ENCODE peak calls at places on chromosomes 12 and 14, in eight cellular contexts. One of them, this sample, is unnamed.

GRCh38 chr14:88879016-88879415 is 54.6 kb downstream of the TTC8 start:
- DNase-seq in lower lobe of right lung: no peak
- DNase-seq in HCT116: no peak
- DNase-seq in cardiac muscle cell: no peak
- DNase-seq in stomach: no peak
- DNase-seq in mammary epithelial cell: peak
- DNase-seq in astrocyte of the spinal cord: peak
- DNase-seq in A549: peak
- DNase-seq in this sample: no peak

GRCh38 chr12:96045566-96045965 is 10.2 kb upstream of the LTA4H start:
- DNase-seq in lower lobe of right lung: peak
- DNase-seq in HCT116: no peak
- DNase-seq in cardiac muscle cell: no peak
- DNase-seq in stomach: no peak
- DNase-seq in mammary epithelial cell: no peak
- DNase-seq in astrocyte of the spinal cord: no peak
- DNase-seq in A549: no peak
- DNase-seq in this sample: peak

GRCh38 chr12:78087363-78087675 is 256.6 kb downstream of the NAV3 start:
- DNase-seq in lower lobe of right lung: no peak
- DNase-seq in HCT116: no peak
- DNase-seq in cardiac muscle cell: no peak
- DNase-seq in stomach: no peak
- DNase-seq in mammary epithelial cell: no peak
- DNase-seq in astrocyte of the spinal cord: peak
- DNase-seq in A549: no peak
- DNase-seq in this sample: no peak

GRCh38 chr12:95898081-95898480 is 39.3 kb downstream of the SNRPF start:
- DNase-seq in lower lobe of right lung: no peak
- DNase-seq in HCT116: no peak
- DNase-seq in cardiac muscle cell: no peak
- DNase-seq in stomach: no peak
- DNase-seq in mammary epithelial cell: no peak
- DNase-seq in astrocyte of the spinal cord: no peak
- DNase-seq in A549: no peak
- DNase-seq in this sample: no peak

GRCh38 chr12:62726471-62726980 is 208.4 kb downstream of the PPM1H start:
- DNase-seq in lower lobe of right lung: no peak
- DNase-seq in HCT116: no peak
- DNase-seq in cardiac muscle cell: no peak
- DNase-seq in stomach: no peak
- DNase-seq in mammary epithelial cell: no peak
- DNase-seq in astrocyte of the spinal cord: no peak
- DNase-seq in A549: no peak
- DNase-seq in this sample: no peak

GRCh38 chr14:99853206-99853605 is 60.0 kb downstream of the EML1 start:
- DNase-seq in lower lobe of right lung: no peak
- DNase-seq in HCT116: no peak
- DNase-seq in cardiac muscle cell: no peak
- DNase-seq in stomach: no peak
- DNase-seq in mammary epithelial cell: no peak
- DNase-seq in astrocyte of the spinal cord: no peak
- DNase-seq in A549: no peak
- DNase-seq in this sample: peak

GRCh38 chr12:107377596-107378385 is 284.4 kb upstream of the CRY1 start:
- DNase-seq in lower lobe of right lung: no peak
- DNase-seq in HCT116: no peak
- DNase-seq in cardiac muscle cell: no peak
- DNase-seq in stomach: no peak
- DNase-seq in mammary epithelial cell: no peak
- DNase-seq in astrocyte of the spinal cord: no peak
- DNase-seq in A549: no peak
- DNase-seq in this sample: no peak

GRCh38 chr12:54363047-54363446 is 1.2 kb downstream of the GPR84 start:
- DNase-seq in lower lobe of right lung: no peak
- DNase-seq in HCT116: no peak
- DNase-seq in cardiac muscle cell: no peak
- DNase-seq in stomach: no peak
- DNase-seq in mammary epithelial cell: no peak
- DNase-seq in astrocyte of the spinal cord: no peak
- DNase-seq in A549: no peak
- DNase-seq in this sample: no peak

GRCh38 chr12:4626543-4626942 is 22.3 kb downstream of the AKAP3 start:
- DNase-seq in lower lobe of right lung: no peak
- DNase-seq in HCT116: no peak
- DNase-seq in cardiac muscle cell: no peak
- DNase-seq in stomach: no peak
- DNase-seq in mammary epithelial cell: peak
- DNase-seq in astrocyte of the spinal cord: no peak
- DNase-seq in A549: no peak
- DNase-seq in this sample: no peak

GRCh38 chr12:69052613-69053408 is 119.8 kb upstream of the CPM start:
- DNase-seq in lower lobe of right lung: no peak
- DNase-seq in HCT116: peak
- DNase-seq in cardiac muscle cell: no peak
- DNase-seq in stomach: no peak
- DNase-seq in mammary epithelial cell: peak
- DNase-seq in astrocyte of the spinal cord: peak
- DNase-seq in A549: peak
- DNase-seq in this sample: no peak

GRCh38 chr12:109968032-109968420 is 28.1 kb downstream of the GIT2 start:
- DNase-seq in lower lobe of right lung: no peak
- DNase-seq in HCT116: no peak
- DNase-seq in cardiac muscle cell: no peak
- DNase-seq in stomach: no peak
- DNase-seq in mammary epithelial cell: no peak
- DNase-seq in astrocyte of the spinal cord: no peak
- DNase-seq in A549: no peak
- DNase-seq in this sample: no peak
- H3K4me3 ChIP-seq in lower lobe of right lung: no peak
- H3K4me3 ChIP-seq in HCT116: no peak
- H3K4me3 ChIP-seq in cardiac muscle cell: no peak
- H3K4me3 ChIP-seq in stomach: no peak
- H3K4me3 ChIP-seq in mammary epithelial cell: no peak
- H3K4me3 ChIP-seq in astrocyte of the spinal cord: no peak
- H3K4me3 ChIP-seq in A549: no peak
- H3K4me3 ChIP-seq in this sample: no peak

GRCh38 chr14:63800083-63800482 is 52.7 kb upstream of the SYNE2 start:
- DNase-seq in lower lobe of right lung: no peak
- DNase-seq in HCT116: no peak
- DNase-seq in cardiac muscle cell: no peak
- DNase-seq in stomach: no peak
- DNase-seq in mammary epithelial cell: no peak
- DNase-seq in astrocyte of the spinal cord: no peak
- DNase-seq in A549: no peak
- DNase-seq in this sample: no peak
- H3K4me3 ChIP-seq in lower lobe of right lung: peak
- H3K4me3 ChIP-seq in HCT116: no peak
- H3K4me3 ChIP-seq in cardiac muscle cell: no peak
- H3K4me3 ChIP-seq in stomach: no peak
- H3K4me3 ChIP-seq in mammary epithelial cell: peak
- H3K4me3 ChIP-seq in astrocyte of the spinal cord: no peak
- H3K4me3 ChIP-seq in A549: no peak
- H3K4me3 ChIP-seq in this sample: no peak

DNA sequence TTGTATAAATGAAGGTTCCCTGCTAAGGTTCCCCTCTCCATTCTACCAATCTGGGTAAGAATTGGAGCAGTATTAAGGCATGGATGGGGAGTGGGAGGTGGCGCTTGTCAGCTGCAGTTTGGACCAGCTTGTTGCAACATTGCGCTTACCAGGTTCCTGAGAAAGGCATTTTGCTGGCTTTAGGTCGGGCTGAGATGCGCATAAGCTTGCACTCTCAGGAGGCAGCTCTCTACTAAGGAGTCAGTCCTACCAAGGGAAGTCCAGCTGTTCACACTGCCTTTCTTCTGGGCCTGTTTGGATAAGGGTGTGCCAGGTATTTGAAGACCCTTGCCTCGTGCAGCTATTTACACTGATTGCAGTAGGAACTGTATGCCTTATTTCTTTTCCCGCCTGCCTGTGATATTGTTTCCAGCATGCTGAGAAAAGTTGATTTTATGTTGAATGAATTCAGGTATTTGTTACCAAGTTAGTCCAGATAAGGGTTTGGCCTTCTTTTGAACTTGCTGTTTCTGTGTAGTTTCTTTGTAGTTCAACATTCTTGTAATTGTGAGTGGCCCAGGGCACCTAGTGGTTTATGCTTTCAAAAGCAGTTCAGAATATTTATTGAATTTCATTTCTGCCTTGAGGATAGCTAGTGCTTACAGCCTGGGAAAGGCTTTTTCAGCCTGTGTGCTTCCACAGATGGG is 2.6 kb downstream of the MLEC start:
- DNase-seq in lower lobe of right lung: no peak
- DNase-seq in HCT116: no peak
- DNase-seq in cardiac muscle cell: no peak
- DNase-seq in stomach: no peak
- DNase-seq in mammary epithelial cell: no peak
- DNase-seq in astrocyte of the spinal cord: no peak
- DNase-seq in A549: no peak
- DNase-seq in this sample: no peak
- H3K4me3 ChIP-seq in lower lobe of right lung: peak
- H3K4me3 ChIP-seq in HCT116: no peak
- H3K4me3 ChIP-seq in cardiac muscle cell: peak
- H3K4me3 ChIP-seq in stomach: peak
- H3K4me3 ChIP-seq in mammary epithelial cell: peak
- H3K4me3 ChIP-seq in astrocyte of the spinal cord: peak
- H3K4me3 ChIP-seq in A549: peak
- H3K4me3 ChIP-seq in this sample: peak

GRCh38 chr12:116761499-116761898 is 23.4 kb downstream of the RNFT2 start:
- DNase-seq in lower lobe of right lung: no peak
- DNase-seq in HCT116: no peak
- DNase-seq in cardiac muscle cell: no peak
- DNase-seq in stomach: no peak
- DNase-seq in mammary epithelial cell: no peak
- DNase-seq in astrocyte of the spinal cord: no peak
- DNase-seq in A549: no peak
- DNase-seq in this sample: no peak
- H3K4me3 ChIP-seq in lower lobe of right lung: no peak
- H3K4me3 ChIP-seq in HCT116: no peak
- H3K4me3 ChIP-seq in cardiac muscle cell: no peak
- H3K4me3 ChIP-seq in stomach: no peak
- H3K4me3 ChIP-seq in mammary epithelial cell: no peak
- H3K4me3 ChIP-seq in astrocyte of the spinal cord: no peak
- H3K4me3 ChIP-seq in A549: no peak
- H3K4me3 ChIP-seq in this sample: no peak

GRCh38 chr12:31118347-31118830 is 44.7 kb downstream of the DDX11 start:
- DNase-seq in lower lobe of right lung: no peak
- DNase-seq in HCT116: no peak
- DNase-seq in cardiac muscle cell: no peak
- DNase-seq in stomach: no peak
- DNase-seq in mammary epithelial cell: no peak
- DNase-seq in astrocyte of the spinal cord: no peak
- DNase-seq in A549: peak
- DNase-seq in this sample: peak
- H3K4me3 ChIP-seq in lower lobe of right lung: peak
- H3K4me3 ChIP-seq in HCT116: peak
- H3K4me3 ChIP-seq in cardiac muscle cell: peak
- H3K4me3 ChIP-seq in stomach: peak
- H3K4me3 ChIP-seq in mammary epithelial cell: no peak
- H3K4me3 ChIP-seq in astrocyte of the spinal cord: peak
- H3K4me3 ChIP-seq in A549: peak
- H3K4me3 ChIP-seq in this sample: peak

DNA sequence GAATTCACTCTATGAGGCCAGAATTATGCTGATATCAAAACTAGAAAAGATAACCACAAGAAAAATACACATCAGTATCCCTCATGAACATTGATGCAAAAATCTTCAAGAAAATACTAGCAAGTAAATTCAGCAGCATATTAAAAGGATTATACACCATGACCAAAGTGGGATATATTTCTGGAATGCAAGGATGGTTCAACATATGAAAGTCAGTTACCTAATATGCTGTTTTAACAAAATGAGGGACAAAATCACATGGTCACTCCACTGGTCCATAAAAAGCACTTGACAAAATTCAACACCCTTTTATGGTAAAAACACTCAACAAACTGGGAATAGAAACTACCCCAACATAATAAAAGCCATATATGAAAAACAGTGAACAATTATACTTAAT is 40.3 kb downstream of the TECPR2 start:
- DNase-seq in lower lobe of right lung: no peak
- DNase-seq in HCT116: no peak
- DNase-seq in cardiac muscle cell: no peak
- DNase-seq in stomach: no peak
- DNase-seq in mammary epithelial cell: no peak
- DNase-seq in astrocyte of the spinal cord: peak
- DNase-seq in A549: peak
- DNase-seq in this sample: no peak
- H3K4me3 ChIP-seq in lower lobe of right lung: no peak
- H3K4me3 ChIP-seq in HCT116: no peak
- H3K4me3 ChIP-seq in cardiac muscle cell: no peak
- H3K4me3 ChIP-seq in stomach: no peak
- H3K4me3 ChIP-seq in mammary epithelial cell: no peak
- H3K4me3 ChIP-seq in astrocyte of the spinal cord: no peak
- H3K4me3 ChIP-seq in A549: no peak
- H3K4me3 ChIP-seq in this sample: no peak

GRCh38 chr12:100984821-100985220 is 190.2 kb downstream of the ANO4 start:
- DNase-seq in lower lobe of right lung: no peak
- DNase-seq in HCT116: no peak
- DNase-seq in cardiac muscle cell: no peak
- DNase-seq in stomach: no peak
- DNase-seq in mammary epithelial cell: no peak
- DNase-seq in astrocyte of the spinal cord: no peak
- DNase-seq in A549: no peak
- DNase-seq in this sample: no peak
- H3K4me3 ChIP-seq in lower lobe of right lung: no peak
- H3K4me3 ChIP-seq in HCT116: no peak
- H3K4me3 ChIP-seq in cardiac muscle cell: no peak
- H3K4me3 ChIP-seq in stomach: no peak
- H3K4me3 ChIP-seq in mammary epithelial cell: no peak
- H3K4me3 ChIP-seq in astrocyte of the spinal cord: no peak
- H3K4me3 ChIP-seq in A549: no peak
- H3K4me3 ChIP-seq in this sample: no peak

GRCh38 chr14:69489495-69489894 is 5.0 kb downstream of the PLEKHD1 start:
- DNase-seq in lower lobe of right lung: no peak
- DNase-seq in HCT116: no peak
- DNase-seq in cardiac muscle cell: no peak
- DNase-seq in stomach: no peak
- DNase-seq in mammary epithelial cell: no peak
- DNase-seq in astrocyte of the spinal cord: no peak
- DNase-seq in A549: no peak
- DNase-seq in this sample: no peak

GRCh38 chr14:69485261-69485660 is 733 bp downstream of the PLEKHD1 start:
- DNase-seq in lower lobe of right lung: no peak
- DNase-seq in HCT116: no peak
- DNase-seq in cardiac muscle cell: no peak
- DNase-seq in stomach: no peak
- DNase-seq in mammary epithelial cell: no peak
- DNase-seq in astrocyte of the spinal cord: no peak
- DNase-seq in A549: no peak
- DNase-seq in this sample: no peak

GRCh38 chr14:69487771-69488170 is 3.2 kb downstream of the PLEKHD1 start:
- DNase-seq in lower lobe of right lung: no peak
- DNase-seq in HCT116: no peak
- DNase-seq in cardiac muscle cell: no peak
- DNase-seq in stomach: no peak
- DNase-seq in mammary epithelial cell: no peak
- DNase-seq in astrocyte of the spinal cord: no peak
- DNase-seq in A549: no peak
- DNase-seq in this sample: no peak

GRCh38 chr14:69485701-69486100 is 1.2 kb downstream of the PLEKHD1 start:
- DNase-seq in lower lobe of right lung: no peak
- DNase-seq in HCT116: no peak
- DNase-seq in cardiac muscle cell: no peak
- DNase-seq in stomach: no peak
- DNase-seq in mammary epithelial cell: no peak
- DNase-seq in astrocyte of the spinal cord: no peak
- DNase-seq in A549: no peak
- DNase-seq in this sample: no peak

GRCh38 chr14:69487226-69487625 is 2.7 kb downstream of the PLEKHD1 start:
- DNase-seq in lower lobe of right lung: no peak
- DNase-seq in HCT116: no peak
- DNase-seq in cardiac muscle cell: no peak
- DNase-seq in stomach: no peak
- DNase-seq in mammary epithelial cell: no peak
- DNase-seq in astrocyte of the spinal cord: no peak
- DNase-seq in A549: no peak
- DNase-seq in this sample: no peak
- H3K4me3 ChIP-seq in lower lobe of right lung: no peak
- H3K4me3 ChIP-seq in HCT116: no peak
- H3K4me3 ChIP-seq in cardiac muscle cell: no peak
- H3K4me3 ChIP-seq in stomach: no peak
- H3K4me3 ChIP-seq in mammary epithelial cell: no peak
- H3K4me3 ChIP-seq in astrocyte of the spinal cord: no peak
- H3K4me3 ChIP-seq in A549: no peak
- H3K4me3 ChIP-seq in this sample: no peak